ENCODE peak calls at places on chromosomes 13 and 19, in six cellular contexts. C is astrocyte; R is GM12865; B is cardiac fibroblast; W is Calu3; G is CD8-positive, alpha-beta T cell. E is an unnamed sample.

GRCh38 chr19:5090780-5091575 is 122.1 kb downstream of the KDM4B start:
- DNase-seq in C (peak), R (no peak), B (peak), W (no peak), G (no peak), E (no peak)

GRCh38 chr19:18611327-18612050 is 1.2 kb upstream of the TMEM59L start:
- DNase-seq in C (no peak), R (no peak), B (no peak), W (no peak), G (peak), E (no peak)

GRCh38 chr13:102555914-102556553 is 40.8 kb upstream of the TPP2 start:
- DNase-seq in C (peak), R (peak), B (peak), W (no peak), G (no peak), E (peak)

GRCh38 chr13:30895773-30896172 is 10.3 kb upstream of the MEDAG start:
- DNase-seq in C (peak), R (no peak), B (peak), W (no peak), G (no peak), E (peak)

GRCh38 chr19:19120308-19121156 is 17.7 kb downstream of the TMEM161A start:
- DNase-seq in C (peak), R (peak), B (peak), W (no peak), G (no peak), E (no peak)

GRCh38 chr13:62710766-62711165 is 1295.1 kb upstream of the PCDH20 start:
- DNase-seq in C (no peak), R (no peak), B (no peak), W (no peak), G (no peak), E (no peak)

GRCh38 chr19:18456279-18456678 is 18.3 kb upstream of the ISYNA1 start:
- DNase-seq in C (no peak), R (no peak), B (no peak), W (no peak), G (no peak), E (no peak)

GRCh38 chr19:7848779-7849457 is 18.9 kb downstream of the EVI5L start:
- DNase-seq in C (no peak), R (no peak), B (no peak), W (no peak), G (no peak), E (no peak)

GRCh38 chr19:42175952-42176648 is 41.4 kb downstream of the DEDD2 start:
- DNase-seq in C (peak), R (no peak), B (peak), W (no peak), G (peak), E (no peak)

GRCh38 chr13:65966991-65967451 is 1263.1 kb downstream of the PCDH9 start:
- DNase-seq in C (peak), R (peak), B (peak), W (no peak), G (no peak), E (peak)

GRCh38 chr13:110348309-110348625 is 41.2 kb downstream of the COL4A2 start:
- DNase-seq in C (no peak), R (no peak), B (no peak), W (no peak), G (no peak), E (no peak)

DNA sequence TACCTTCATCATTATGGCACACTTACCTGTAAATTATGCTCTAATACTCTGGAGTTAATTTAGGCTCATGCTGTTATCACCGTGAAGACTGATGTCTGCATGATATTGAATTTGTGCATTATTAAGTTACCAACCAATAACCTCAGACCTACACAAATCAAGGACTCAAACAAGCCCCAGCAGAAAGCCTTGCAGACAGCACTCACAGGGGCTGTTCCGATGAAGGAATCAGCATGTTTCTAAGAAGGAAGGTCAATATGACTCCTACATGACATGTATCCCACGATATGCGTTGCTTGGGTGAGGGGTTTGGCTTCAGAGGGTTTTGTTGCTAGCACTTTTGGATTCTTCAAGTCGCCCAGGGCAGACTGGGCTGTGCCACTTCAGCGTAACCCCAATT is 1071.2 kb upstream of the SLC10A2 start:
- DNase-seq in C (no peak), R (no peak), B (no peak), W (no peak), G (no peak), E (no peak)
- TF ChIP-seq CTCF in C (no peak), R (no peak), B (no peak), W (no peak), G (no peak), E (no peak)

GRCh38 chr13:45361596-45362206 is 20.7 kb upstream of the TPT1 start:
- DNase-seq in C (peak), R (no peak), B (no peak), W (peak), G (no peak), E (peak)

GRCh38 chr13:45364876-45365557 is 24.0 kb upstream of the TPT1 start:
- DNase-seq in C (no peak), R (no peak), B (no peak), W (no peak), G (no peak), E (no peak)

GRCh38 chr13:45365558-45365885 is 24.5 kb upstream of the TPT1 start:
- DNase-seq in C (no peak), R (no peak), B (no peak), W (no peak), G (no peak), E (no peak)

GRCh38 chr13:45367358-45367757 is 26.4 kb upstream of the TPT1 start:
- DNase-seq in C (peak), R (peak), B (peak), W (peak), G (peak), E (peak)

DNA sequence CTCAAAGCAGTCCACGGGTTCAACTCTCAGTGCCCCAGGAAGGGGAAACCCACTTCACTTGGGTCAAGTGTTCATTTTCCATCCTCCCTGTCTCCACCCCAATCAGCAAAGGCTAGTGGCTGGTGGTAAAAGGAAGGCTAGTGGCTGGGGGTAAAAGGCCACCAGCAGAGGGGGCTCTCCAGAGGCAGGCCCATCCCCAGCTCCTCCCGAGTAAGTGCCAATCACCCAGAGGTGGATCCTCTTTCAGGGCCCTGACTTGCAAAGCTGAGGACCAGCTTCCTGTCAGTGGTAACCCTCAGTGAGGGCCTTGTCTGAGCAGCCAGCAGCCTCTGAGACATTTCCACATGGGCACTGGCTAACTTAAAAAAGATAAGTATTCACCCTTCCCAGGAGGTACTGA is 22.0 kb upstream of the TPT1 start:
- DNase-seq in C (no peak), R (peak), B (no peak), W (no peak), G (no peak), E (no peak)
- TF ChIP-seq CTCF in C (no peak), R (peak), B (no peak), W (no peak), G (no peak), E (peak)

GRCh38 chr19:40528533-40529092 is 48.1 kb upstream of the SHKBP1 start:
- DNase-seq in C (no peak), R (no peak), B (no peak), W (no peak), G (no peak), E (no peak)

GRCh38 chr19:40533508-40533907 is 43.2 kb upstream of the SHKBP1 start:
- DNase-seq in C (no peak), R (no peak), B (no peak), W (no peak), G (no peak), E (no peak)

GRCh38 chr19:40528078-40528477 is 48.6 kb upstream of the SHKBP1 start:
- DNase-seq in C (no peak), R (no peak), B (no peak), W (no peak), G (no peak), E (no peak)

GRCh38 chr19:40529093-40529954 is 47.3 kb upstream of the SHKBP1 start:
- DNase-seq in C (peak), R (peak), B (peak), W (peak), G (peak), E (peak)

DNA sequence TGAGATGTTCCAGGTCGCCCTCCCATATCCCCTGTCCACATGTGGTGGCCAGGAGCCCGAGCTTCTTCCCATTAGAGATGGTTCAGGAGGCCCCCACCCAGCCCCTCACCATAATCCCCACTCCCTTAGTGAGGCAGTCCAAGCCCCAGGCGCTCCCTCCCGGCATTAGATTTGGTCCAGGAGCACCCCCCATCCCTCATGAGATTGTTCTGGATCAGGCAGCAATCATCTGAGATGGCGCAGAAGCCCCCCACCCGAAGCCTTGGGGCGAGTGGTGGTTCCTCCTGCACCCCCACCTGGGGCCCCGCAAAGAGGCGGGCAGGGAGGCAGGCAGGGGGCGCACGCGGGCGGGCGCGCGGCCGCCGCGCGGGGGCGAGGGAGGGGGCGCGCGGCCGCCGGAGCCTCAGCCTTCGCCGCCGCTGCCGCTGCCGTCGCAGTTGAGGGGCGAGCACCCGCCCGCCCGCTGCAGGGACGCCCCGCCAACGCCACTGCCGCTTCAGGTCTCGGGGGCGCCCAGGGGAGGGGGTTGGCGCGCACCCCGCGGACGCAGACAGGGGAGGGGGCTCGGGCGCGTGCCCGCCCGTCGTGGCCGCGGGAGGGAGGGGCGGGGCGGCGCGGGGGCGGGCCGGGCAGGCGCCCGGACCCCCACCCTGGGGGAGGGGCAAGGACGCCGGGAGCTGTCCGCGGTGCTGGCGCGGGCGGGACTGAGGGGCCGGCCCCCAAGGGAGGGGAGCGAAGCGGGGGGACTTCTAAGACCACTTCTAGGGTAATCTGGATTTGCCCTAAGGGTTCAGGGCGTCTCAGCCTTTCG is 46.4 kb upstream of the SHKBP1 start:
- DNase-seq in C (no peak), R (no peak), B (no peak), W (peak), G (peak), E (no peak)
- TF ChIP-seq CTCF in C (no peak), R (no peak), B (no peak), W (peak), G (no peak), E (peak)

GRCh38 chr19:11261431-11261901 is 858 bp downstream of the DOCK6 start:
- DNase-seq in C (no peak), R (no peak), B (no peak), W (no peak), G (no peak), E (no peak)

GRCh38 chr19:11264452-11265176 is 2.3 kb upstream of the DOCK6 start:
- DNase-seq in C (no peak), R (peak), B (no peak), W (peak), G (no peak), E (no peak)

GRCh38 chr19:11263726-11264125 is 1.4 kb upstream of the DOCK6 start:
- DNase-seq in C (no peak), R (no peak), B (no peak), W (no peak), G (no peak), E (no peak)

GRCh38 chr19:11260996-11261395 is 1.3 kb downstream of the DOCK6 start:
- DNase-seq in C (no peak), R (no peak), B (no peak), W (no peak), G (no peak), E (no peak)

DNA sequence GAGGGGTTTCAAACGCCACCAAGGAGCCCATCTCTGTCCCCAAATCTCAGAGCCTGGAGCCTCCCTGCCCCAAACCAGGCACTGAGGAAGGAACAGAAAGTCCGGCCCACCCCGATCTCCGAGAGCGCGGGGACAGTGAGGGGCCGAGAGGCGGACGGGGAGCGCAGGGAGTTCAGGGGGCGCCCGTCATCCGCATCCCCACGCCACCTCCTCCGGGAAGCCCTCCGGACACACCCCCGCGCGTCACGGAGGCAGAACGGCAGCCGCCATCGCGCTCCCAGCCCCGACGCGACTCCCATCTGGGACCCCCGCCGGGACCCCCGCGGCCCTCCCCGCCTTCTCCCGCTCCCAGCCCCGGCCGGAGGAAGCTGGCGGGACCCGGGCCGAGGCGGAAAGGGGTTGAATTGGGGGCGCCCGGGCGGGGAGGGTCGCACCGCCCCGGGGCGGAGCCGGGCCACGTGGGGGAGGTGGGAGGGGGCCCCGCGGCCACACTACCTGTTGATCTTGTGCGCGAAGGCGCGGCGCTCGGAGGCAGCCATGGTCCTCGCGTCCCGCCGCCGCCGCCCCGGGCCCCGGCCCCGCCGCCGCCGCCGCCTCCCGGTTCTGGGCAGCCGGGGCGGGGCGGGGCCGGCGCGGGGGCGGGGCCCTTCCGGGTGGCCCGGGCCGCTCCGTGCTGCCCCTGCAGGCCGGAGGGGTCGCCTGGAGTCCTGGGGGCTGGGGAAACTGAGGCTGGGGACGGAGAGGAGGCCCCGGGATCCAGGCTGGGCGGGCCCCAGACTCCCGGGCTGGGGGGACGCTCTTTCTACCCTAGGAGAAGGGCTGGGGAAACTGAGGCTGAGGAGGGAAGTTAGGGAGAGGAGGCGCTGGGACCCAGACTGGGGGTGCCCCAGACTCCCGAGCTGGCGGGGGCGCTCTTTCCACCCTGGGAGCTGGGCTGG is at the start of gene DOCK6:
- DNase-seq in C (no peak), R (peak), B (no peak), W (peak), G (no peak), E (no peak)
- TF ChIP-seq CTCF in C (no peak), R (peak), B (peak), W (no peak), G (no peak), E (peak)

GRCh38 chr13:80339578-80339840 is 1.4 kb downstream of the SPRY2 start:
- DNase-seq in C (peak), R (no peak), B (no peak), W (no peak), G (no peak), E (no peak)

GRCh38 chr13:80339841-80340642 is 884 bp downstream of the SPRY2 start:
- DNase-seq in C (peak), R (peak), B (peak), W (peak), G (peak), E (peak)

GRCh38 chr13:80337706-80338105 is 3.2 kb downstream of the SPRY2 start:
- DNase-seq in C (peak), R (no peak), B (peak), W (no peak), G (no peak), E (no peak)

GRCh38 chr13:80340643-80341097 is 256 bp downstream of the SPRY2 start:
- DNase-seq in C (peak), R (peak), B (no peak), W (peak), G (no peak), E (peak)

GRCh38 chr13:80338781-80339577 is 1.9 kb downstream of the SPRY2 start:
- DNase-seq in C (peak), R (peak), B (peak), W (peak), G (peak), E (peak)
- TF ChIP-seq CTCF in C (no peak), R (no peak), B (peak), W (no peak), G (no peak), E (peak)

GRCh38 chr19:2550431-2551171 is 74.7 kb downstream of the GADD45B start:
- DNase-seq in C (no peak), R (no peak), B (no peak), W (no peak), G (no peak), E (no peak)

GRCh38 chr19:2551864-2552185 is 75.9 kb downstream of the GADD45B start:
- DNase-seq in C (no peak), R (no peak), B (no peak), W (no peak), G (no peak), E (no peak)

GRCh38 chr19:2549701-2550191 is 73.8 kb downstream of the GADD45B start:
- DNase-seq in C (peak), R (no peak), B (peak), W (no peak), G (no peak), E (peak)

GRCh38 chr19:2552859-2553258 is 76.9 kb downstream of the GADD45B start:
- DNase-seq in C (no peak), R (peak), B (no peak), W (no peak), G (peak), E (no peak)

DNA sequence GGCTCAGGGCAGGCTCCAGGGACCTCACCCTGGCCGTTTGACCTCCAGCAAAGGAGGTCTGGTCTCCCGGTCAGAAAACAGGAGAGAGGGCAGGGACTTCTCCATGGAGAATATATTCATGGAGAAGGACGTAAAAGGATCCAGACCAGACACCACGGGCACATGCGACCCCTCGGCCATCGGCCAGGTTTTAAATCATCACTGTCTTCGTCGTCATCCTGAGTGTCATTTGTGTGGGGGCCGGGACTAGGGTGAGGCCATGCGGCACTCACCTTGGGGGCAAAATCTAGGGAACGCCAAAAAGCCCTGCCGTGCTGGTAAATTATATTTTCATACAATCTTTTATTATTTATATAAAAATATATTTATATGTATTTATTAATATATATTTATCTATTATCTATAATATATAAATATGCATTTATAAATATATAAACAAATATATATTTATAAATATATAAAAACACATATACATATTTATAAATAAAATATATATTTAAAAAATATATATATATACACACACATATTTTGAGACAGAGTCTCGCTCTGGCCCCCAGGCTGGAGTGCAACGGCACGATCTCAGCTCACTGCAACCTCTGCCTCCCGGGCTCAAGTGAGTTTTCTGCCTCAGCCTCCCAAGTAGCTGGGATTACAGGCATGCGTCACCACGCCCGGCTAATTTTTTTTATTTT is 75.4 kb downstream of the GADD45B start:
- DNase-seq in C (no peak), R (no peak), B (no peak), W (no peak), G (no peak), E (no peak)
- TF ChIP-seq CTCF in C (no peak), R (no peak), B (no peak), W (no peak), G (no peak), E (no peak)

DNA sequence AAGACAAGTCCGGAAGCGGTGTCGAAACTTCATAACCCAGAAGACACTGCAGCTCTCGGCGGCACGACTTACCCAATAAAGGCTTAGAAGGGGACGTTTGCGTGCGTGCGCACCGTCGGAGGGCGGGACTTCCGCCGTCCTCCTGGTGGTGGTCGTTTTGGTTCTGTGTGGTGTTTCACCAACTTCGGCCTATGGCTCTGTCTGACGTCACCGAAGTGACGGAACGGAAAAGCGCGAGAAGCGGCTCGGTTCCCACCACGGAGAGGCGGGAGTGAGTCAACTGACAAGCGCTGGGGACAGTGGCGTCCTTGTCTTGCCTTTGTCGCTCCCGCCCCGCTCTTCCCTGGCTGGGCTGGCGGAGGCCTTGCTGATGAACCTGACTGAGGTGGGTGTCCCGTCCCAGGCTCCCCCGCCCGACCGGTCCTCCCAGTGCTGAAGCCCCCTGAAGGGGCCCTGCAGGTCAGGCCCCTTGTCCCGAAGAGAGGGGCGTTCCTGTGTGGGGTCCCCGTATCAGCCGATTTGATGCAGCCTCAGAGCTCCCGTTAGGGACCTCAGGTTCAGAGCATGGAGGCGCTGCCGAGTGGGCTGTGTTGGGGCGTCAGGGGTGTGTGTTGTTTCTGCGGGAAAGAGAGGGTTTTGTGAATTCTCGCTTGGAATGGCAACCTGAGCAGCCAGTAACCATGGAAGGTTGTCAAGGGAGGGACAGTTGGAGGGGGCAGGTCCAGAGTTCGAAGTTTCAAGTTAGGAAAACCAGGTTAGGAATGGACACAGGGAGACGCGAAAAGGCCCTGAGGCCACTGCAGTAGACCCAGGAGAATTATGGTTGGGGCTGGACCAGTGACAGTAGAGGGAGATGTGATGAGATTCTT is at the start of gene ZNF548:
- DNase-seq in C (peak), R (peak), B (peak), W (peak), G (peak), E (peak)
- TF ChIP-seq CTCF in C (peak), R (peak), B (peak), W (no peak), G (no peak), E (peak)